ENCODE peak calls at places on chromosomes 12 and 14, in four cellular contexts. Q is H54; P is stimulated activated CD4-positive, alpha-beta T cell treated with anti-CD3 and anti-CD28 coated beads, TNF-alpha, amount 100 ng/mL, for 24 hours; W is activated CD4-positive, alpha-beta memory T cell treated with anti-CD3 and anti-CD28 coated beads, Interleukin-2, amount 10 ng/mL, durations not matched to agents 7 days and 5 days. D is an unnamed sample.

GRCh38 chr12:541676-542289 is 82.0 kb downstream of the B4GALNT3 start:
- DNase-seq in Q (no peak), P (no peak), W (no peak), D (no peak)

GRCh38 chr12:130849561-130850417 is 10.7 kb upstream of the STX2 start:
- DNase-seq in P (no peak), W (no peak), Q (no peak), D (no peak)

GRCh38 chr14:99233222-99234035 is 38.6 kb downstream of the BCL11B start:
- DNase-seq in W (no peak), Q (no peak), P (no peak), D (no peak)

GRCh38 chr12:132675753-132676152 is 11.4 kb downstream of the POLE start:
- DNase-seq in Q (no peak), W (no peak), P (no peak), D (no peak)

GRCh38 chr12:113056631-113057488 is at the start of gene DTX1:
- DNase-seq in Q (no peak), P (no peak), W (no peak), D (no peak)

GRCh38 chr12:7864751-7865150 is 8.0 kb downstream of the SLC2A14 start:
- DNase-seq in W (no peak), Q (no peak), P (no peak), D (no peak)

GRCh38 chr12:6960291-6961277 is 9.4 kb downstream of the PTPN6 start:
- DNase-seq in W (peak), P (no peak), Q (no peak), D (peak)

GRCh38 chr12:70154087-70154486 is 89.1 kb upstream of the CNOT2 start:
- DNase-seq in W (no peak), P (no peak), Q (no peak), D (no peak)

GRCh38 chr14:51792819-51793218 is 67.6 kb upstream of the GNG2 start:
- DNase-seq in Q (no peak), W (no peak), P (no peak), D (no peak)

GRCh38 chr12:44774815-44775411 is 101.2 kb downstream of the NELL2 start:
- DNase-seq in P (peak), W (peak), Q (peak), D (peak)

GRCh38 chr12:127284870-127285431 is 982.0 kb upstream of the TMEM132C start:
- DNase-seq in P (no peak), Q (peak), W (no peak), D (peak)

GRCh38 chr12:30661210-30661609 is 34.5 kb downstream of the IPO8 start:
- DNase-seq in W (no peak), P (no peak), Q (no peak), D (no peak)

GRCh38 chr12:56487448-56488040 is 417 bp downstream of the GLS2 start:
- DNase-seq in P (no peak), W (peak), Q (no peak), D (no peak)

GRCh38 chr14:53533384-53533975 is 380.4 kb upstream of the DDHD1 start:
- DNase-seq in Q (no peak), P (no peak), W (no peak), D (no peak)

GRCh38 chr14:95533822-95534221 is 1.0 kb upstream of the GLRX5 start:
- DNase-seq in Q (no peak), P (no peak), W (no peak), D (no peak)